ENCODE peak calls at places on chromosome 10, in nine cellular contexts. S is brain microvascular endothelial cell, G is cardiac muscle cell, L is left ventricle myocardium inferior, F is A549, Z is AG04450, X is fibroblast of pulmonary artery, J is right lobe of liver, R is neural progenitor cell. O is an unnamed sample.

GRCh38 chr10:7075110-7075509 is 335.7 kb downstream of the SFMBT2 start:
- DNase-seq in L (no peak), R (no peak), J (no peak), S (no peak), F (no peak), Z (no peak), G (no peak), X (no peak), O (no peak)

GRCh38 chr10:50550291-50550839 is 73.4 kb downstream of the SGMS1 start:
- DNase-seq in L (no peak), F (no peak), G (peak), R (no peak), S (no peak), J (no peak), X (peak), Z (no peak), O (no peak)

GRCh38 chr10:34163075-34163905 is 651.8 kb downstream of the PARD3 start:
- DNase-seq in S (no peak), R (no peak), G (no peak), X (peak), Z (no peak), F (no peak), J (no peak), L (no peak), O (no peak)

GRCh38 chr10:130997267-130998045 is 314.1 kb downstream of the TCERG1L start:
- DNase-seq in R (no peak), G (no peak), J (no peak), Z (no peak), L (no peak), X (no peak), S (no peak), F (no peak), O (no peak)

GRCh38 chr10:117477961-117478670 is 64.4 kb upstream of the EMX2 start:
- DNase-seq in J (no peak), G (no peak), Z (no peak), L (no peak), S (peak), X (peak), F (peak), R (peak), O (no peak)

GRCh38 chr10:78579586-78579985 is 489.2 kb upstream of the ZMIZ1 start:
- DNase-seq in J (no peak), F (no peak), G (no peak), Z (no peak), R (no peak), S (no peak), L (no peak), X (no peak), O (no peak)

GRCh38 chr10:3213758-3214545 is 41.4 kb upstream of the PITRM1 start:
- DNase-seq in X (no peak), G (no peak), Z (no peak), R (no peak), J (no peak), L (no peak), F (no peak), S (no peak), O (no peak)

GRCh38 chr10:59830601-59831259 is 75.6 kb downstream of the CCDC6 start:
- DNase-seq in R (peak), Z (peak), J (peak), X (peak), F (peak), L (peak), G (peak), S (peak), O (no peak)

GRCh38 chr10:3709456-3709855 is 75.6 kb downstream of the KLF6 start:
- DNase-seq in Z (no peak), G (no peak), L (no peak), R (no peak), X (no peak), J (no peak), F (no peak), S (no peak), O (no peak)

GRCh38 chr10:102635377-102635776 is 8.9 kb upstream of the TRIM8 start:
- DNase-seq in S (no peak), X (no peak), L (no peak), Z (no peak), J (no peak), G (no peak), F (no peak), R (no peak), O (no peak)

GRCh38 chr10:6301482-6302083 is 98.9 kb downstream of the PFKFB3 start:
- DNase-seq in X (no peak), G (no peak), R (no peak), F (no peak), J (peak), L (no peak), S (no peak), Z (no peak), O (no peak)

GRCh38 chr10:52951819-52952218 is 179.2 kb upstream of the MBL2 start:
- DNase-seq in Z (peak), F (peak), G (peak), J (peak), S (peak), R (peak), L (peak), X (peak), O (peak)

GRCh38 chr10:58512470-58513188 is at the start of gene BICC1:
- DNase-seq in L (peak), J (peak), Z (no peak), X (peak), S (peak), R (peak), F (peak), G (peak), O (no peak)

GRCh38 chr10:3429651-3430050 is 257.1 kb upstream of the PITRM1 start:
- DNase-seq in R (no peak), Z (no peak), F (no peak), G (no peak), L (no peak), J (no peak), X (no peak), S (no peak), O (no peak)

GRCh38 chr10:44981172-44982113 is 2.8 kb upstream of the DEPP1 start:
- DNase-seq in G (no peak), R (no peak), X (peak), J (peak), L (no peak), S (peak), Z (peak), F (peak), O (no peak)

GRCh38 chr10:95837783-95838182 is 70.0 kb upstream of the CC2D2B start:
- DNase-seq in S (no peak), F (no peak), G (no peak), Z (no peak), L (no peak), X (no peak), R (no peak), J (no peak), O (peak)

GRCh38 chr10:43781480-43782361 is 133.0 kb upstream of the ZNF32 start:
- DNase-seq in R (no peak), X (no peak), G (no peak), S (peak), J (no peak), Z (no peak), F (no peak), L (no peak), O (no peak)

GRCh38 chr10:73793456-73793855 is 8.1 kb downstream of the ZSWIM8 start:
- DNase-seq in J (no peak), G (no peak), F (no peak), X (no peak), L (no peak), R (no peak), Z (no peak), S (no peak), O (no peak)

GRCh38 chr10:29820890-29821398 is 186.2 kb upstream of the SVIL start:
- DNase-seq in L (no peak), S (no peak), R (no peak), X (no peak), Z (no peak), F (no peak), G (no peak), J (no peak), O (no peak)

GRCh38 chr10:97542169-97543024 is 30.2 kb upstream of the ANKRD2 start:
- DNase-seq in J (no peak), X (peak), R (peak), G (no peak), Z (peak), L (peak), S (peak), F (peak), O (no peak)

GRCh38 chr10:113030453-113030852 is 80.4 kb downstream of the TCF7L2 start:
- DNase-seq in L (no peak), J (no peak), R (no peak), Z (no peak), G (no peak), S (peak), F (no peak), X (no peak), O (no peak)

GRCh38 chr10:130076681-130077080 is 33.9 kb downstream of the C10orf143 start:
- DNase-seq in Z (no peak), S (no peak), L (no peak), G (no peak), X (no peak), J (no peak), R (no peak), F (no peak), O (no peak)

GRCh38 chr10:95389982-95390381 is 99.2 kb upstream of the PDLIM1 start:
- DNase-seq in R (no peak), F (peak), S (no peak), J (no peak), L (no peak), G (no peak), X (no peak), Z (no peak), O (no peak)

GRCh38 chr10:58291538-58292174 is 22.7 kb downstream of the CISD1 start:
- DNase-seq in G (peak), L (no peak), Z (no peak), S (peak), F (peak), R (peak), J (no peak), X (peak), O (peak)

GRCh38 chr10:79328737-79329504 is 18.3 kb upstream of the PPIF start:
- DNase-seq in R (no peak), F (peak), G (no peak), S (peak), J (no peak), Z (no peak), L (no peak), X (no peak), O (no peak)

GRCh38 chr10:1629326-1630036 is 107.8 kb downstream of the ADARB2 start:
- DNase-seq in J (no peak), Z (no peak), R (peak), G (peak), F (no peak), L (no peak), X (no peak), S (no peak), O (no peak)

GRCh38 chr10:131946321-131946751 is 35.4 kb downstream of the BNIP3 start:
- DNase-seq in S (peak), L (no peak), X (peak), Z (peak), G (no peak), F (peak), R (no peak), J (no peak), O (no peak)

GRCh38 chr10:4721994-4722753 is 103.8 kb upstream of the AKR1E2 start:
- DNase-seq in R (no peak), F (peak), L (no peak), S (peak), X (peak), Z (no peak), J (no peak), G (no peak), O (no peak)

GRCh38 chr10:81034376-81034775 is 496.7 kb downstream of the SH2D4B start:
- DNase-seq in S (no peak), L (no peak), R (no peak), J (no peak), F (no peak), Z (no peak), X (no peak), G (no peak), O (no peak)

GRCh38 chr10:46234026-46234425 is 52.8 kb upstream of the ANTXRL start:
- DNase-seq in J (peak), X (no peak), S (no peak), Z (no peak), R (no peak), F (no peak), L (no peak), G (no peak), O (no peak)

GRCh38 chr10:122461729-122462532 is 578 bp downstream of the HTRA1 start:
- DNase-seq in R (peak), F (peak), G (peak), X (no peak), S (no peak), J (peak), Z (no peak), L (no peak), O (no peak)

GRCh38 chr10:91557540-91558231 is 75.2 kb downstream of the PPP1R3C start:
- DNase-seq in X (no peak), F (no peak), R (no peak), S (no peak), J (no peak), G (no peak), Z (no peak), L (no peak), O (no peak)

GRCh38 chr10:48604408-48605263 is at the start of gene ARHGAP22:
- DNase-seq in Z (no peak), G (peak), L (peak), S (peak), X (peak), R (peak), F (peak), J (peak), O (no peak)

GRCh38 chr10:63986536-63986935 is 465.3 kb downstream of the REEP3 start:
- DNase-seq in F (no peak), J (no peak), X (no peak), S (no peak), G (no peak), R (no peak), L (no peak), Z (no peak), O (no peak)

DNA sequence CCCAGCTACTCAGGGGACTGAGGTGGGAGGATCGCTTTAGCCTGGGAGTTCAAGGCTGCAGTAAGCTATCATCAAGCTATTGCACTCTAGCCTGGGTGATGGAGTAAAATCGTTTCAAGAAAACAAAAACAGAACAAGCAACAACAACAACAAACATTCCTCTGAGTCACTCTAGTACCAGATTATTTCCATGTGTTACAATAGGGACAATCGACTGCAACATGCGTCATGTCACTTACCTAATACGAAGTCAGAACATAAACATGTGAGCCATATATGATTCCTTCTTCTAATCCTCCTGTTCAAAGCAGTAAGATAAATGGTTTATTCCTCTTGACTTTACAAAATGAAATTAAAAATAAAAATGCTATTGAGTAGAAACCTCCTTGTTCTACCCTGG is 57.3 kb downstream of the ZNF438 start:
- DNase-seq in G (no peak), X (no peak), R (no peak), Z (no peak), J (no peak), L (no peak), F (no peak), S (no peak), O (no peak)
- H3K4me3 ChIP-seq in G (no peak), X (no peak), R (no peak), Z (no peak), J (no peak), L (peak), F (no peak), S (no peak), O (no peak)

DNA sequence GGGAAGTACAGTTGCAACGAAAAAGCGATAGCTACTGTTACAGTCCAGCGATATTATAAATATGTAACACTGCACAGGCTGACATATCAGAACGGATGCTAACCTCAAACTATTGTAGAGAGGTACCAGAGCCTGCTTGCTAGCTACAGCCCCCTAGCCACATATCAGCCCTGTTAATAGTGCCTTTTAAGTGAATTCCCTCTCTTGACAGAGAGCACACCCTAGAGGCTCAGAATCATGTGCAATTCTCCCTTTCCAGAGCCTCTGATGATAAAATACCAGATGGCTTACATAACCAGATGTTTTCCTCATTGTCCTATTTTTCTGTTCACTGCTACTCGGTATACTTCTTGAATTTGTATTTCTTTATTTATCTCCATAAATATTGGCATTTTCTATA is 960.7 kb upstream of the CELF2 start:
- DNase-seq in F (no peak), J (no peak), S (peak), G (peak), L (no peak), X (peak), R (peak), Z (no peak), O (no peak)
- TF ChIP-seq CTCF in F (no peak), J (no peak), S (no peak), G (peak), L (peak), X (peak), R (peak), Z (peak), O (no peak)

GRCh38 chr10:72248477-72249151 is 25.1 kb upstream of the DDIT4 start:
- DNase-seq in L (peak), G (peak), J (peak), F (peak), Z (no peak), X (peak), R (no peak), S (peak), O (peak)
- H3K4me3 ChIP-seq in L (peak), G (no peak), J (peak), F (peak), Z (no peak), X (peak), R (no peak), S (no peak), O (peak)

DNA sequence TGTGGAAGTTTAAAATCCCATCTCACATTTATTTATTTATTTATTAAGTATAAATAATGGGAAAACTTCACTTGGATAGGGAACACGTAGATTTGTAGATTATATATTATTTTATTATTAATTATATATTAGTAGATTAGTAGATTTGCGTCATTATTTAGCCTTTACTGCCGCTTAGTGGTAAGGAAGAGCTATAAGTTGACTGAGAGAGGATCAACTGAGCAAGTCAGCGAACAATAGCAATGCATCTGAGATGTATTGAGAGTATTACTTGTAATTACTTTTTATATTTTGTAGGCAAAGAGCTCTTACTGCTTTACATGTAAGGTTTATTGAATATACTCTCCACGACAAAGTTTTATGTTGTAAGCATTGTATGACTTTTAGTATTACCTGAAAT is 244.5 kb upstream of the ANKRD30A start:
- DNase-seq in Z (peak), X (peak), G (peak), R (peak), L (no peak), F (peak), J (no peak), S (peak), O (no peak)
- TF ChIP-seq CTCF in Z (peak), X (peak), G (peak), R (peak), L (peak), F (peak), J (no peak), S (peak), O (peak)

GRCh38 chr10:22684707-22685106 is 29.7 kb downstream of the PIP4K2A start:
- DNase-seq in R (no peak), X (no peak), S (no peak), L (no peak), Z (no peak), J (no peak), F (no peak), G (no peak), O (no peak)
- H3K4me3 ChIP-seq in R (no peak), X (no peak), S (no peak), L (no peak), Z (no peak), J (no peak), F (no peak), G (no peak), O (peak)